ENCODE peak calls at places on chromosomes 7 and 10, in five cellular contexts. One of them, this sample, is unnamed.

GRCh38 chr10:3452683-3453388 is 280.3 kb upstream of the PITRM1 start:
- DNase-seq in hepatocyte: peak; percentile 49
- DNase-seq in fibroblast of lung: peak; percentile 96
- DNase-seq in mammary epithelial cell: peak; percentile 68
- DNase-seq in astrocyte: peak; percentile 88
- DNase-seq in this sample: peak; percentile 88

GRCh38 chr10:52740913-52741675 is 31.5 kb downstream of the MBL2 start:
- DNase-seq in fibroblast of lung: peak; percentile 49
- DNase-seq in mammary epithelial cell: no peak
- DNase-seq in hepatocyte: peak; percentile 55
- DNase-seq in astrocyte: no peak
- DNase-seq in this sample: peak; percentile 37

GRCh38 chr10:73561192-73561591 is 29.9 kb downstream of the USP54 start:
- DNase-seq in hepatocyte: no peak
- DNase-seq in astrocyte: no peak
- DNase-seq in mammary epithelial cell: no peak
- DNase-seq in fibroblast of lung: no peak
- DNase-seq in this sample: no peak

GRCh38 chr10:75097666-75098285 is 13.7 kb upstream of the SAMD8 start:
- DNase-seq in hepatocyte: no peak
- DNase-seq in astrocyte: no peak
- DNase-seq in fibroblast of lung: peak; percentile 40
- DNase-seq in mammary epithelial cell: no peak
- DNase-seq in this sample: peak; percentile 52

GRCh38 chr7:21944616-21945373 is 904 bp downstream of the CDCA7L start:
- DNase-seq in astrocyte: no peak
- DNase-seq in hepatocyte: peak; percentile 67
- DNase-seq in mammary epithelial cell: peak; percentile 58
- DNase-seq in fibroblast of lung: no peak
- DNase-seq in this sample: peak; percentile 53

GRCh38 chr7:151272410-151272809 is 23.9 kb upstream of the SMARCD3 start:
- DNase-seq in hepatocyte: no peak
- DNase-seq in mammary epithelial cell: no peak
- DNase-seq in fibroblast of lung: peak; percentile 8
- DNase-seq in astrocyte: no peak
- DNase-seq in this sample: peak; percentile 55

GRCh38 chr10:114545071-114545470 is 113.0 kb downstream of the ABLIM1 start:
- DNase-seq in hepatocyte: no peak
- DNase-seq in fibroblast of lung: no peak
- DNase-seq in astrocyte: peak; percentile 17
- DNase-seq in mammary epithelial cell: peak; percentile 47
- DNase-seq in this sample: no peak

GRCh38 chr10:44682516-44682915 is 228.6 kb upstream of the TMEM72 start:
- DNase-seq in hepatocyte: no peak
- DNase-seq in astrocyte: no peak
- DNase-seq in mammary epithelial cell: no peak
- DNase-seq in fibroblast of lung: no peak
- DNase-seq in this sample: no peak

GRCh38 chr7:24290004-24290641 is 6.1 kb downstream of the NPY start:
- DNase-seq in hepatocyte: peak; percentile 73
- DNase-seq in fibroblast of lung: peak; percentile 58
- DNase-seq in mammary epithelial cell: peak; percentile 48
- DNase-seq in astrocyte: peak; percentile 22
- DNase-seq in this sample: peak; percentile 28

GRCh38 chr10:131814567-131815290 is 86.1 kb upstream of the PPP2R2D start:
- DNase-seq in hepatocyte: no peak
- DNase-seq in fibroblast of lung: no peak
- DNase-seq in mammary epithelial cell: no peak
- DNase-seq in astrocyte: no peak
- DNase-seq in this sample: no peak

GRCh38 chr7:79376297-79377025 is 77.0 kb downstream of the MAGI2 start:
- DNase-seq in fibroblast of lung: peak; percentile 27
- DNase-seq in hepatocyte: no peak
- DNase-seq in astrocyte: peak; percentile 20
- DNase-seq in mammary epithelial cell: no peak
- DNase-seq in this sample: no peak

GRCh38 chr10:29731760-29732159 is 97.0 kb upstream of the SVIL start:
- DNase-seq in hepatocyte: peak; percentile 22
- DNase-seq in fibroblast of lung: peak; percentile 48
- DNase-seq in astrocyte: no peak
- DNase-seq in mammary epithelial cell: no peak
- DNase-seq in this sample: no peak

GRCh38 chr10:79159141-79159619 is 90.4 kb downstream of the ZMIZ1 start:
- DNase-seq in astrocyte: peak; percentile 76
- DNase-seq in fibroblast of lung: peak; percentile 81
- DNase-seq in mammary epithelial cell: no peak
- DNase-seq in hepatocyte: no peak
- DNase-seq in this sample: peak; percentile 96

GRCh38 chr7:149771199-149771636 is 2.2 kb downstream of the ZNF467 start:
- DNase-seq in astrocyte: no peak
- DNase-seq in mammary epithelial cell: no peak
- DNase-seq in hepatocyte: peak; percentile 26
- DNase-seq in fibroblast of lung: no peak
- DNase-seq in this sample: no peak

GRCh38 chr10:47307381-47307780 is 7.4 kb downstream of the GDF10 start:
- DNase-seq in mammary epithelial cell: no peak
- DNase-seq in astrocyte: no peak
- DNase-seq in fibroblast of lung: no peak
- DNase-seq in hepatocyte: no peak
- DNase-seq in this sample: no peak

GRCh38 chr7:157358041-157358752 is 21.4 kb downstream of the DNAJB6 start:
- DNase-seq in mammary epithelial cell: peak; percentile 37
- DNase-seq in astrocyte: no peak
- DNase-seq in fibroblast of lung: no peak
- DNase-seq in hepatocyte: no peak
- DNase-seq in this sample: no peak

GRCh38 chr7:35992436-35992835 is 160.6 kb upstream of the EEPD1 start:
- DNase-seq in fibroblast of lung: no peak
- DNase-seq in mammary epithelial cell: peak; percentile 69
- DNase-seq in hepatocyte: no peak
- DNase-seq in astrocyte: no peak
- DNase-seq in this sample: no peak

GRCh38 chr10:73886085-73886529 is 11.8 kb upstream of the CAMK2G start:
- DNase-seq in astrocyte: peak; percentile 60
- DNase-seq in mammary epithelial cell: peak; percentile 68
- DNase-seq in fibroblast of lung: peak; percentile 86
- DNase-seq in hepatocyte: peak; percentile 88
- DNase-seq in this sample: peak; percentile 89

GRCh38 chr7:70218006-70218405 is 619.7 kb downstream of the AUTS2 start:
- DNase-seq in mammary epithelial cell: no peak
- DNase-seq in astrocyte: no peak
- DNase-seq in hepatocyte: no peak
- DNase-seq in fibroblast of lung: no peak
- DNase-seq in this sample: no peak

GRCh38 chr7:50531401-50531906 is 33.8 kb downstream of the DDC start:
- DNase-seq in astrocyte: peak; percentile 26
- DNase-seq in hepatocyte: peak; percentile 87
- DNase-seq in mammary epithelial cell: peak; percentile 92
- DNase-seq in fibroblast of lung: no peak
- DNase-seq in this sample: peak; percentile 50

GRCh38 chr7:112743811-112744210 is 46.4 kb downstream of the TMEM168 start:
- DNase-seq in hepatocyte: peak; percentile 16
- DNase-seq in astrocyte: no peak
- DNase-seq in mammary epithelial cell: peak; percentile 30
- DNase-seq in fibroblast of lung: no peak
- DNase-seq in this sample: no peak

GRCh38 chr7:30306977-30307376 is 22.6 kb downstream of the ZNRF2 start:
- DNase-seq in mammary epithelial cell: no peak
- DNase-seq in fibroblast of lung: no peak
- DNase-seq in hepatocyte: no peak
- DNase-seq in astrocyte: no peak
- DNase-seq in this sample: no peak

GRCh38 chr7:158829021-158829341 is 328 bp downstream of the ESYT2 start:
- DNase-seq in fibroblast of lung: peak; percentile 81
- DNase-seq in mammary epithelial cell: peak; percentile 78
- DNase-seq in hepatocyte: peak; percentile 88
- DNase-seq in astrocyte: peak; percentile 78
- DNase-seq in this sample: peak; percentile 93

GRCh38 chr10:128630787-128631252 is 504.6 kb upstream of the MKI67 start:
- DNase-seq in fibroblast of lung: no peak
- DNase-seq in hepatocyte: no peak
- DNase-seq in astrocyte: peak; percentile 55
- DNase-seq in mammary epithelial cell: peak; percentile 86
- DNase-seq in this sample: peak; percentile 74

GRCh38 chr10:97332586-97333350 is 1.8 kb downstream of the FRAT2 start:
- DNase-seq in astrocyte: peak; percentile 67
- DNase-seq in mammary epithelial cell: peak; percentile 76
- DNase-seq in fibroblast of lung: peak; percentile 89
- DNase-seq in hepatocyte: peak; percentile 82
- DNase-seq in this sample: peak; percentile 90

GRCh38 chr7:57177856-57178767 is 45.9 kb upstream of the ZNF479 start:
- DNase-seq in mammary epithelial cell: no peak
- DNase-seq in hepatocyte: no peak
- DNase-seq in fibroblast of lung: no peak
- DNase-seq in astrocyte: no peak
- DNase-seq in this sample: no peak

GRCh38 chr7:6278749-6279310 is 6.4 kb upstream of the CYTH3 start:
- DNase-seq in astrocyte: peak; percentile 65
- DNase-seq in mammary epithelial cell: no peak
- DNase-seq in hepatocyte: no peak
- DNase-seq in fibroblast of lung: peak; percentile 34
- DNase-seq in this sample: no peak

GRCh38 chr7:27151945-27152815 is at the start of gene HOXA3:
- DNase-seq in hepatocyte: no peak
- DNase-seq in fibroblast of lung: peak; percentile 74
- DNase-seq in astrocyte: no peak
- DNase-seq in mammary epithelial cell: peak; percentile 51
- DNase-seq in this sample: peak; percentile 89

GRCh38 chr7:11458736-11459483 is 373.1 kb downstream of the THSD7A start:
- DNase-seq in fibroblast of lung: peak; percentile 90
- DNase-seq in hepatocyte: no peak
- DNase-seq in astrocyte: peak; percentile 88
- DNase-seq in mammary epithelial cell: peak; percentile 71
- DNase-seq in this sample: peak; percentile 90

DNA sequence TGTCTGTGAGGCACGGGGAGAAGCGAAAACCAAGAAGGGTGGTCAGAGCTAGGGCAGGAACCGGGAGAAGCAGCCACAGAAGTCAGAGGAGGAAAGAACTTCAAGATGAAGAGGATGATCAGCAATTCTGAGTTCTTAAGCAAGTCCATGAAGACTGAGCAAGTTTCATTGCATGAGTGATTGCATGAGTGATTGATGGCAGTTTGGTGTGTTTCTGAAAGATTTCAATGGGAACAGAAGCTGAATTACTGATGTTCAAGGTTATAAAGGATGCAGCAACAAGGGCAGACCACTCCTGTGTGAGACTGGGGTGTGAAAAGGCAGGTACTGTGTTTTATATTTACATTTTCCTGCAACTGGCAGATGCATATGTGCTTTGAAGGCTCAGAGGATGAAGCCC is 35.4 kb downstream of the CCNY start:
- DNase-seq in astrocyte: no peak
- DNase-seq in mammary epithelial cell: no peak
- DNase-seq in hepatocyte: no peak
- DNase-seq in fibroblast of lung: no peak
- DNase-seq in this sample: no peak
- H3K4me1 ChIP-seq in astrocyte: peaks cover 18% of the 10 kb centered on the region
- H3K4me1 ChIP-seq in mammary epithelial cell: peaks cover 8% of the 10 kb centered on the region
- H3K4me1 ChIP-seq in hepatocyte: peaks cover 28% of the 10 kb centered on the region
- H3K4me1 ChIP-seq in fibroblast of lung: no peaks in the 10 kb centered on the region
- H3K4me1 ChIP-seq in this sample: peaks cover 32% of the 10 kb centered on the region

DNA sequence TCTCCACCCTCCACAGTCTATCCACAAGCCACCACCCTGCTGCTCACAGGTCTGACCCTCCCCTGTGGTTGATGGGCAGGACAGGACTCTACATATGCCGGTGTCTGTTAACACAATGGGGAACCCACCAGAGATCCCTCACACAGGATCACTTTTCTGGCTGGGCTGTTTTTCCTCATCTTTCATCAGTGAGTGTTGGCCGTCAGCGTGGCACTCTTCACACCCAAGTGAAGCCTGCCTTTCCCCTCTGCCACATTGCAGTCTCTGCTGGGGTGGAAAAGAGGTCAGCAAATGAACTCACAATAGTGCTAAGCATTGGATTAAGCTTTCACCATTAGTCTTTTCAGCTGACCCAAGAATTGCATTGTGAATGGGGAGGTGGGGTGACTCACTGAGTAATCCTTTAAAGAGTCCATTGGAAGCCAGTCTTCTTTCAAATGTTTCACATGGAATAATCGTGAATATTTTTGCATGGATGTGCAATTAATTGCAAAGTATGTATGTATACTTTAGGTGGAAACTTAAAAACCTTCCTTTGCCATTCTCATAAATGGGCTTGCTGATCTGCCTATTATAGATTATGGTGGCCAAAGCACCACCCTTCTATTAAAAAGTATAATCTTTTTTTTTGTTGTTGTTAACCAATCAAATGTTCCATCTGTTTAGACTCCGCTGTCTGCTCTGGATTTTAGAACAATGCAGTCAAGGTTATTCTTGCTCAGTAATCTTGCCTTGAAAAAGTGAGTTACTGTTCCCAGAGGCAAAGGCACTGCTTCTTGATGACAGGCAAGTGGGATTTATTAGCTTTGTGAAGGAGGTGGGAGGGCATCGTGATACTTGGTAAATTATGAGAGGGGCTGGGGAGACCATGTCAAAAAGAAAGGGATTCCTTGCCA is 143.2 kb downstream of the KIAA1217 start:
- DNase-seq in astrocyte: peak; percentile 82
- DNase-seq in hepatocyte: no peak
- DNase-seq in fibroblast of lung: no peak
- DNase-seq in mammary epithelial cell: no peak
- DNase-seq in this sample: no peak
- TF ChIP-seq EZH2 in astrocyte: no peak
- TF ChIP-seq EZH2 in hepatocyte: no peak
- TF ChIP-seq EZH2 in fibroblast of lung: no peak
- TF ChIP-seq EZH2 in mammary epithelial cell: no peak
- TF ChIP-seq EZH2 in this sample: no peak

GRCh38 chr10:14547826-14548225 is 217.1 kb upstream of the FRMD4A start:
- DNase-seq in fibroblast of lung: no peak
- DNase-seq in hepatocyte: no peak
- DNase-seq in astrocyte: no peak
- DNase-seq in mammary epithelial cell: no peak
- DNase-seq in this sample: no peak

GRCh38 chr10:14550471-14550941 is 219.8 kb upstream of the FRMD4A start:
- DNase-seq in fibroblast of lung: no peak
- DNase-seq in mammary epithelial cell: no peak
- DNase-seq in hepatocyte: peak; percentile 86
- DNase-seq in astrocyte: no peak
- DNase-seq in this sample: no peak

GRCh38 chr10:14548970-14549369 is 218.2 kb upstream of the FRMD4A start:
- DNase-seq in hepatocyte: no peak
- DNase-seq in mammary epithelial cell: no peak
- DNase-seq in astrocyte: no peak
- DNase-seq in fibroblast of lung: no peak
- DNase-seq in this sample: no peak

GRCh38 chr10:14549496-14549895 is 218.8 kb upstream of the FRMD4A start:
- DNase-seq in hepatocyte: no peak
- DNase-seq in mammary epithelial cell: no peak
- DNase-seq in astrocyte: no peak
- DNase-seq in fibroblast of lung: peak; percentile 61
- DNase-seq in this sample: no peak

GRCh38 chr10:14548474-14548873 is 217.8 kb upstream of the FRMD4A start:
- DNase-seq in hepatocyte: no peak
- DNase-seq in fibroblast of lung: no peak
- DNase-seq in astrocyte: no peak
- DNase-seq in mammary epithelial cell: no peak
- DNase-seq in this sample: no peak
- H3K4me1 ChIP-seq in hepatocyte: peaks cover 32% of the 10 kb centered on the region
- H3K4me1 ChIP-seq in fibroblast of lung: peaks cover 6% of the 10 kb centered on the region
- H3K4me1 ChIP-seq in astrocyte: peaks cover 13% of the 10 kb centered on the region
- H3K4me1 ChIP-seq in mammary epithelial cell: peaks cover 2% of the 10 kb centered on the region
- H3K4me1 ChIP-seq in this sample: peaks cover 16% of the 10 kb centered on the region

GRCh38 chr7:129188892-129189660 is 643 bp downstream of the SMO start:
- DNase-seq in hepatocyte: peak; percentile 60
- DNase-seq in mammary epithelial cell: peak; percentile 10
- DNase-seq in astrocyte: peak; percentile 25
- DNase-seq in fibroblast of lung: peak; percentile 24
- DNase-seq in this sample: peak; percentile 68
- TF ChIP-seq EZH2 in hepatocyte: no peak
- TF ChIP-seq EZH2 in mammary epithelial cell: no peak
- TF ChIP-seq EZH2 in astrocyte: no peak
- TF ChIP-seq EZH2 in fibroblast of lung: peak; percentile 63
- TF ChIP-seq EZH2 in this sample: no peak